ENCODE peak calls at places on chromosomes 12 and 14, in ten cellular contexts. P is transverse colon, M is K562, H is Panc1, G is SK-N-SH, V is sigmoid colon, Z is HCT116, T is breast epithelium, U is spleen, Q is stomach. I is an unnamed sample.

GRCh38 chr12:3117628-3118027 is 40.4 kb downstream of the TSPAN9 start:
- DNase-seq in P (no peak), M (no peak), H (no peak), G (no peak), V (no peak), Z (no peak), T (no peak), U (no peak), Q (no peak), I (no peak)

GRCh38 chr12:117208206-117208605 is 17.9 kb upstream of the FBXO21 start:
- DNase-seq in P (no peak), M (no peak), H (no peak), G (no peak), V (no peak), Z (no peak), T (no peak), U (peak), Q (no peak), I (no peak)

GRCh38 chr12:100993916-100994315 is 199.3 kb downstream of the ANO4 start:
- DNase-seq in P (no peak), M (no peak), H (no peak), G (no peak), V (no peak), Z (no peak), T (no peak), U (no peak), Q (no peak), I (no peak)

GRCh38 chr12:99732121-99732520 is 84.6 kb downstream of the GARIN6 start:
- DNase-seq in P (no peak), M (no peak), H (no peak), G (no peak), V (no peak), Z (no peak), T (no peak), U (no peak), Q (no peak), I (no peak)

GRCh38 chr14:69685716-69686115 is 74.3 kb downstream of the SUSD6 start:
- DNase-seq in P (peak), M (no peak), H (no peak), G (no peak), V (peak), Z (no peak), T (peak), U (no peak), Q (peak), I (no peak)

GRCh38 chr12:55188974-55189556 is 31.8 kb upstream of the OR10A7 start:
- DNase-seq in P (peak), M (peak), H (peak), G (peak), V (no peak), Z (peak), T (no peak), U (no peak), Q (no peak), I (no peak)

GRCh38 chr14:20782280-20782890 is 1.3 kb downstream of the RNASE6 start:
- DNase-seq in P (no peak), M (no peak), H (no peak), G (no peak), V (no peak), Z (no peak), T (no peak), U (no peak), Q (no peak), I (no peak)

GRCh38 chr12:116644806-116645205 is 85.6 kb downstream of the MAP1LC3B2 start:
- DNase-seq in P (no peak), M (no peak), H (no peak), G (no peak), V (no peak), Z (no peak), T (no peak), U (no peak), Q (no peak), I (no peak)

GRCh38 chr12:54329756-54330155 is 4.8 kb downstream of the COPZ1 start:
- DNase-seq in P (no peak), M (no peak), H (no peak), G (no peak), V (no peak), Z (no peak), T (no peak), U (no peak), Q (no peak), I (no peak)

GRCh38 chr12:1103632-1104031 is 112.6 kb downstream of the ERC1 start:
- DNase-seq in P (no peak), M (no peak), H (no peak), G (no peak), V (no peak), Z (no peak), T (no peak), U (no peak), Q (no peak), I (no peak)

GRCh38 chr12:106112094-106112822 is 26.5 kb downstream of the NUAK1 start:
- DNase-seq in P (no peak), M (no peak), H (no peak), G (peak), V (no peak), Z (no peak), T (no peak), U (no peak), Q (no peak), I (no peak)
- TF ChIP-seq POLR2AphosphoS5 in P (no peak), M (no peak), H (no peak), G (no peak), V (no peak), Z (no peak), T (no peak), U (no peak), Q (peak), I (peak)

GRCh38 chr14:73142216-73142615 is 5.9 kb downstream of the PSEN1 start:
- DNase-seq in P (no peak), M (no peak), H (no peak), G (no peak), V (no peak), Z (no peak), T (no peak), U (no peak), Q (no peak), I (no peak)
- TF ChIP-seq POLR2AphosphoS5 in P (no peak), M (no peak), H (no peak), G (no peak), V (no peak), Z (no peak), T (no peak), U (no peak), Q (no peak), I (no peak)

DNA sequence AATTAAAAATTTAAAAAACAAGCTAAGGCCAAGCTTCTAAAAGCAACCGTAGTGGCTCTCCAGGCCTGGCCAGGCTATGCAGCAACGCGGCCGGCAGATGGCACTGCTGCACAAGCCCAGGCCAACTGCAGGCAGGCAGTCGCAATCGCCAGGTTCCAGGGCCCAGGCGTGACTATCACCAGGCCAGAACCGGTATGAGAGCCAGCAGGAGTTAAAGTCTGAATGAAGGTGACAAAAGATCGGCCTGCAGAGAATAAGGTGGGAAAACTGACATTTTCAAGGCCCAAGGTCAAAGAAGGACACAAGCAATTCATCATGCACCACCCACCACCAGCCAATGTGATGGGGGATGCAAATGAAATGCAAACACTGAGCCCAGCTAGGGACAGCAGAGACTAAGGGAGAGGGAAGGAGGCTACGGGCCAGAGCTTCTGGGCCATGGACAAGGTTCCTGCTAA is 43.6 kb upstream of the ANO2 start:
- DNase-seq in P (peak), M (peak), H (peak), G (peak), V (peak), Z (peak), T (peak), U (peak), Q (peak), I (peak)
- TF ChIP-seq POLR2AphosphoS5 in P (no peak), M (no peak), H (no peak), G (no peak), V (no peak), Z (no peak), T (no peak), U (no peak), Q (no peak), I (no peak)

GRCh38 chr12:90174198-90174510 is 465.5 kb upstream of the ATP2B1 start:
- DNase-seq in P (no peak), M (no peak), H (no peak), G (no peak), V (no peak), Z (peak), T (no peak), U (no peak), Q (no peak), I (no peak)

GRCh38 chr12:90167501-90167900 is 458.9 kb upstream of the ATP2B1 start:
- DNase-seq in P (no peak), M (no peak), H (no peak), G (no peak), V (no peak), Z (no peak), T (no peak), U (no peak), Q (no peak), I (no peak)

GRCh38 chr12:90173499-90174197 is 465.0 kb upstream of the ATP2B1 start:
- DNase-seq in P (no peak), M (no peak), H (no peak), G (no peak), V (no peak), Z (no peak), T (no peak), U (no peak), Q (no peak), I (no peak)

GRCh38 chr12:90170740-90171139 is 462.1 kb upstream of the ATP2B1 start:
- DNase-seq in P (no peak), M (no peak), H (no peak), G (no peak), V (no peak), Z (no peak), T (no peak), U (no peak), Q (no peak), I (no peak)

GRCh38 chr12:90172524-90172923 is 463.9 kb upstream of the ATP2B1 start:
- DNase-seq in P (no peak), M (no peak), H (no peak), G (no peak), V (no peak), Z (no peak), T (no peak), U (no peak), Q (no peak), I (no peak)
- TF ChIP-seq POLR2AphosphoS5 in P (no peak), M (no peak), H (no peak), G (no peak), V (no peak), Z (no peak), T (no peak), U (no peak), Q (no peak), I (no peak)

GRCh38 chr14:96390965-96391292 is 999 bp upstream of the AK7 start:
- DNase-seq in P (no peak), M (no peak), H (no peak), G (no peak), V (no peak), Z (no peak), T (no peak), U (no peak), Q (no peak), I (no peak)

GRCh38 chr14:96393292-96393691 is 1.4 kb downstream of the AK7 start:
- DNase-seq in P (no peak), M (no peak), H (no peak), G (no peak), V (no peak), Z (no peak), T (no peak), U (no peak), Q (no peak), I (no peak)

GRCh38 chr14:96394047-96394815 is 2.3 kb downstream of the AK7 start:
- DNase-seq in P (no peak), M (no peak), H (no peak), G (no peak), V (no peak), Z (no peak), T (no peak), U (no peak), Q (no peak), I (no peak)

GRCh38 chr14:96391293-96392118 is 422 bp upstream of the AK7 start:
- DNase-seq in P (peak), M (peak), H (peak), G (peak), V (peak), Z (peak), T (peak), U (peak), Q (peak), I (peak)
- TF ChIP-seq POLR2AphosphoS5 in P (peak), M (no peak), H (no peak), G (peak), V (peak), Z (peak), T (no peak), U (no peak), Q (peak), I (no peak)

GRCh38 chr14:57029620-57030253 is 219.5 kb upstream of the OTX2 start:
- DNase-seq in P (no peak), M (no peak), H (no peak), G (no peak), V (no peak), Z (no peak), T (no peak), U (no peak), Q (no peak), I (no peak)

GRCh38 chr14:57022608-57023007 is 212.3 kb upstream of the OTX2 start:
- DNase-seq in P (no peak), M (no peak), H (no peak), G (no peak), V (no peak), Z (no peak), T (no peak), U (no peak), Q (no peak), I (no peak)

GRCh38 chr14:57025456-57025855 is 215.2 kb upstream of the OTX2 start:
- DNase-seq in P (no peak), M (peak), H (no peak), G (no peak), V (no peak), Z (no peak), T (no peak), U (no peak), Q (no peak), I (no peak)
- TF ChIP-seq POLR2AphosphoS5 in P (no peak), M (no peak), H (no peak), G (no peak), V (no peak), Z (no peak), T (no peak), U (no peak), Q (no peak), I (no peak)

GRCh38 chr12:121427556-121428055 is 27.7 kb downstream of the RNF34 start:
- DNase-seq in P (no peak), M (no peak), H (no peak), G (no peak), V (no peak), Z (no peak), T (no peak), U (no peak), Q (no peak), I (no peak)
- TF ChIP-seq POLR2AphosphoS5 in P (no peak), M (no peak), H (no peak), G (no peak), V (no peak), Z (no peak), T (no peak), U (peak), Q (no peak), I (no peak)

DNA sequence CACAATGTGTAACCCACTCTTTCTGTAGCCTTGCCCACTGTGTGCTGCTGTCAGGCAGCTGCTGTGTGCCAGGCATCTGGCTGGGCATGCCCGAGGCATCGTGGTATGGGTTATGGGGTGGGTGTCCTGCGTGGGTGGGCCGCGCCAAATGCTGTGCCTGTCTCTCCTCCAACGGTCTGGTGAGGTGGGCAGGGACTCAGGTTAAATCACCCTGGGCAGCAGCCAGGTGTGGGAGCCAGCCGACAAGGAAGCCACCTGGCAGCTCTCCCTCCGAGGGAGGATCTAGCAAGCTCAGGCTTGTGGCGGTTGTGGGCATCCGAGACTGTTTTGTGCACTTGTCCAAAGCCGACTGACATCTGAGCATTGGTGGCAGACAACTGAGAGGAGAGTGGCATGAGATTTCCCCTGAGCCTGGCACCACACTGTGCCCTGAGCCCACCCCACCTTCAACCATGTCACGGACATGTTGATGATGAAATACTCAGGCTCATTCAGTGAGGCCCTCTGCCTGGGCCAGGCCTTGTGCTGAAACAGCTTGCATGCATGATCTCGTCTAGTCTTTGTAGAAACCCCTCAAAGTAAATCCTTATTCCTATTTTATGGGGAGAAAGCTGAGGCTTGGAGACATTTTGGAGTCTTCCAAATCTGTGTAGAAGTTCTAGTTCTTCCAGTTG is 181.8 kb upstream of the MYL2 start:
- DNase-seq in P (no peak), M (no peak), H (no peak), G (no peak), V (no peak), Z (no peak), T (peak), U (peak), Q (no peak), I (no peak)
- TF ChIP-seq POLR2AphosphoS5 in P (no peak), M (no peak), H (no peak), G (no peak), V (no peak), Z (no peak), T (no peak), U (no peak), Q (no peak), I (no peak)

DNA sequence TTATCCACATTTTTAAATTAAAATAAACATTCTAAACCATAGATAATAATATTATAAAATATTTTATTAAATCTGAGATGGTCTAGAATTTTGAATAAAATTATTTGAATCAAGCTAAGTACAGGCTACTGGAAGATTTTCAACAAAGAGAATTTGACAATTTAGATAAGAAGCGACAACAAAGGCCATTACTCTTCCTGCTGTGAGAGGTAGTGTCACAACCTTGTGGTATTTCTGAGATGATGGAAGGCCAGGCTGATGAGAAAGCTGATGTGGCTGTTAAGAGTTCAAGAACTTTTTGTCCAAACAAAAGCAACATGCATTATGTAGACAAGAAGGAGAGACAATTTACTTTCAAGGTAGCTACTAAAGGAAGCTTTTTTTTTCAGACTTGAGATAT is 43.7 kb upstream of the CNTN1 start:
- DNase-seq in P (no peak), M (no peak), H (no peak), G (no peak), V (no peak), Z (no peak), T (no peak), U (no peak), Q (no peak), I (no peak)
- TF ChIP-seq POLR2AphosphoS5 in P (no peak), M (no peak), H (no peak), G (no peak), V (no peak), Z (no peak), T (no peak), U (no peak), Q (no peak), I (no peak)

GRCh38 chr12:97299867-97300266 is 162.7 kb upstream of the RMST start:
- DNase-seq in P (no peak), M (no peak), H (no peak), G (no peak), V (no peak), Z (no peak), T (no peak), U (no peak), Q (no peak), I (no peak)

GRCh38 chr12:97306121-97306520 is 156.5 kb upstream of the RMST start:
- DNase-seq in P (no peak), M (no peak), H (no peak), G (no peak), V (no peak), Z (no peak), T (no peak), U (no peak), Q (no peak), I (no peak)

GRCh38 chr12:97300921-97301320 is 161.7 kb upstream of the RMST start:
- DNase-seq in P (no peak), M (no peak), H (no peak), G (no peak), V (no peak), Z (no peak), T (no peak), U (no peak), Q (no peak), I (no peak)

GRCh38 chr12:97300431-97300830 is 162.2 kb upstream of the RMST start:
- DNase-seq in P (no peak), M (no peak), H (no peak), G (no peak), V (no peak), Z (no peak), T (no peak), U (no peak), Q (no peak), I (no peak)

GRCh38 chr12:97301576-97301975 is 161.0 kb upstream of the RMST start:
- DNase-seq in P (no peak), M (no peak), H (no peak), G (no peak), V (no peak), Z (no peak), T (no peak), U (no peak), Q (no peak), I (no peak)
- TF ChIP-seq POLR2AphosphoS5 in P (no peak), M (no peak), H (no peak), G (no peak), V (no peak), Z (no peak), T (no peak), U (no peak), Q (no peak), I (no peak)

I was measured in vagina.